ENCODE peak calls at places on chromosomes 13 and 19, in ten cellular contexts. Y is foreskin fibroblast; K is NCI-H187; S is fibroblast of pulmonary artery; Q is NCI-H2029; R is stimulated activated CD4-positive, alpha-beta T cell treated with anti-CD3 and anti-CD28 coated beads, Interleukin-12 subunit alpha, Interleukin-12 subunit beta, amount 100 ng/mL, for 48 hours; D is heart right ventricle; G is nucleus accumbens; E is GOT3; I is stimulated activated CD8-positive, alpha-beta memory T cell treated with anti-CD3 and anti-CD28 coated beads, Interleukin-2, amount 100 ng/mL, for 1 hour. P is an unnamed sample.
A peak's percentile ranks its signal among the peaks of the same experiment; 100 is the strongest.

GRCh38 chr13:23509781-23510543 is 60.2 kb upstream of the TNFRSF19 start:
- DNase-seq in G (no peak), R (no peak), Q (no peak), I (no peak), K (no peak), S (peak; percentile 80), D (no peak), Y (peak; percentile 46), E (no peak), P (no peak)

GRCh38 chr13:30318026-30318425 is 10.7 kb upstream of the KATNAL1 start:
- DNase-seq in Y (no peak), D (no peak), Q (no peak), R (no peak), S (no peak), I (no peak), K (no peak), E (no peak), G (no peak), P (no peak)

GRCh38 chr13:74930402-74931165 is 551.4 kb downstream of the TBC1D4 start:
- DNase-seq in Q (no peak), R (no peak), Y (peak; percentile 86), K (no peak), D (no peak), I (no peak), G (no peak), S (peak; percentile 46), E (no peak), P (peak; percentile 45)

GRCh38 chr19:13835791-13836723 is 40.8 kb downstream of the ZSWIM4 start:
- DNase-seq in G (no peak), R (no peak), I (no peak), Y (no peak), Q (no peak), E (no peak), D (peak; percentile 55), S (no peak), K (no peak), P (no peak)

GRCh38 chr19:47109541-47110375 is 3.8 kb downstream of the ZC3H4 start:
- DNase-seq in Q (no peak), S (peak; percentile 62), D (no peak), R (peak; percentile 68), G (no peak), E (no peak), Y (peak; percentile 34), K (no peak), I (no peak), P (no peak)

GRCh38 chr19:40539070-40539469 is 37.6 kb upstream of the SHKBP1 start:
- DNase-seq in D (no peak), I (no peak), Y (no peak), E (no peak), G (no peak), Q (no peak), S (no peak), R (no peak), K (no peak), P (no peak)

GRCh38 chr13:95603887-95604533 is 40.5 kb downstream of the DZIP1 start:
- DNase-seq in D (peak; percentile 17), Y (no peak), K (no peak), I (no peak), S (peak; percentile 68), E (no peak), G (no peak), Q (peak; percentile 27), R (no peak), P (no peak)

GRCh38 chr19:15331419-15332310 is 674 bp downstream of the BRD4 start:
- DNase-seq in Y (peak; percentile 38), G (no peak), S (peak; percentile 54), D (peak; percentile 58), R (no peak), K (no peak), I (peak; percentile 25), Q (peak; percentile 33), E (peak; percentile 28), P (no peak)

GRCh38 chr19:4678881-4679379 is 8.8 kb upstream of the MYDGF start:
- DNase-seq in R (no peak), Y (no peak), I (no peak), Q (no peak), D (no peak), E (no peak), G (no peak), K (no peak), S (no peak), P (no peak)

GRCh38 chr19:45607071-45608029 is 5.3 kb upstream of the GPR4 start:
- DNase-seq in E (no peak), S (peak; percentile 80), I (no peak), G (peak; percentile 25), K (no peak), D (peak; percentile 81), R (peak; percentile 41), Q (peak; percentile 14), Y (peak; percentile 44), P (peak; percentile 32)

GRCh38 chr13:22227895-22228294 is 557.0 kb downstream of the FGF9 start:
- DNase-seq in D (no peak), S (no peak), K (no peak), I (no peak), R (no peak), Q (no peak), G (no peak), E (no peak), Y (no peak), P (no peak)

P was measured in GM04504.